ENCODE peak calls at places on chromosomes 13 and 19, in five cellular contexts. V is lower leg skin, G is heart left ventricle, R is ascending aorta, C is HL-60. Y is an unnamed sample.

GRCh38 chr13:23696610-23697009 is 126.4 kb downstream of the TNFRSF19 start:
- DNase-seq in V (no peak), G (no peak), R (no peak), C (no peak), Y (no peak)

GRCh38 chr13:112979406-112979902 is 10.4 kb downstream of the MCF2L start:
- DNase-seq in V (no peak), G (no peak), R (no peak), C (no peak), Y (no peak)

GRCh38 chr13:78972561-78972960 is 313.6 kb upstream of the OBI1 start:
- DNase-seq in V (no peak), G (no peak), R (no peak), C (no peak), Y (no peak)

GRCh38 chr19:6811906-6812305 is 39.4 kb downstream of the VAV1 start:
- DNase-seq in V (no peak), G (no peak), R (no peak), C (peak; percentile 36), Y (no peak)

GRCh38 chr13:31361673-31362072 is 161.9 kb downstream of the B3GLCT start:
- DNase-seq in V (no peak), G (no peak), R (no peak), C (no peak), Y (no peak)

GRCh38 chr19:44207126-44207803 is 5.1 kb upstream of the ZNF227 start:
- DNase-seq in V (peak; percentile 96), G (peak; percentile 93), R (peak; percentile 89), C (peak; percentile 95), Y (peak; percentile 86)

GRCh38 chr19:14055396-14055795 is 6.5 kb downstream of the PALM3 start:
- DNase-seq in V (no peak), G (no peak), R (no peak), C (no peak), Y (no peak)

GRCh38 chr19:7328647-7329046 is 20.1 kb upstream of the ARHGEF18 start:
- DNase-seq in V (no peak), G (no peak), R (no peak), C (no peak), Y (no peak)

GRCh38 chr19:18414504-18415176 is 4.6 kb upstream of the SSBP4 start:
- DNase-seq in V (no peak), G (peak; percentile 44), R (no peak), C (peak; percentile 65), Y (no peak)

GRCh38 chr19:18520848-18521691 is 800 bp downstream of the ELL start:
- DNase-seq in V (no peak), G (peak; percentile 42), R (peak; percentile 73), C (peak; percentile 42), Y (peak; percentile 47)

GRCh38 chr13:77415253-77416127 is 88.6 kb upstream of the MYCBP2 start:
- DNase-seq in V (no peak), G (no peak), R (no peak), C (no peak), Y (peak; percentile 60)

GRCh38 chr19:38229585-38230073 is 5.6 kb upstream of the DPF1 start:
- DNase-seq in V (no peak), G (peak; percentile 66), R (peak; percentile 77), C (peak; percentile 14), Y (no peak)

GRCh38 chr13:52319876-52320275 is 86.1 kb downstream of the THSD1 start:
- DNase-seq in V (no peak), G (no peak), R (no peak), C (no peak), Y (no peak)

GRCh38 chr19:41548954-41549688 is 26.8 kb upstream of the CEACAM21 start:
- DNase-seq in V (no peak), G (no peak), R (no peak), C (peak; percentile 85), Y (no peak)

GRCh38 chr19:42596391-42597071 is 1.8 kb upstream of the CEACAM8 start:
- DNase-seq in V (no peak), G (peak; percentile 16), R (no peak), C (peak; percentile 47), Y (no peak)

GRCh38 chr13:61685683-61686013 is 270.0 kb upstream of the PCDH20 start:
- DNase-seq in V (no peak), G (no peak), R (no peak), C (no peak), Y (no peak)

GRCh38 chr19:372306-372890 is 27.8 kb upstream of the MIER2 start:
- DNase-seq in V (peak; percentile 82), G (peak; percentile 67), R (peak; percentile 54), C (no peak), Y (no peak)

GRCh38 chr19:308471-309205 is 17.4 kb upstream of the PLPP2 start:
- DNase-seq in V (peak; percentile 72), G (no peak), R (no peak), C (no peak), Y (no peak)

GRCh38 chr13:46605824-46606554 is 53.0 kb downstream of the LRCH1 start:
- DNase-seq in V (no peak), G (no peak), R (no peak), C (no peak), Y (no peak)

GRCh38 chr19:49713236-49713845 is 22.4 kb downstream of the CPT1C start:
- DNase-seq in V (no peak), G (no peak), R (no peak), C (no peak), Y (no peak)

GRCh38 chr13:110593430-110594130 is 21.8 kb upstream of the NAXD start:
- DNase-seq in V (no peak), G (no peak), R (no peak), C (peak; percentile 61), Y (peak; percentile 40)

GRCh38 chr13:30705672-30706071 is 29.7 kb upstream of the ALOX5AP start:
- DNase-seq in V (no peak), G (no peak), R (peak; percentile 15), C (no peak), Y (no peak)

GRCh38 chr19:47240996-47241918 is 10.3 kb upstream of the BBC3 start:
- DNase-seq in V (peak; percentile 92), G (peak; percentile 78), R (peak; percentile 92), C (peak; percentile 42), Y (no peak)

GRCh38 chr13:35468195-35468594 is 8.3 kb downstream of the MAB21L1 start:
- DNase-seq in V (no peak), G (no peak), R (no peak), C (no peak), Y (no peak)

GRCh38 chr13:35471466-35472307 is 4.8 kb downstream of the MAB21L1 start:
- DNase-seq in V (no peak), G (no peak), R (no peak), C (no peak), Y (no peak)

GRCh38 chr13:35472308-35473008 is 4.0 kb downstream of the MAB21L1 start:
- DNase-seq in V (no peak), G (no peak), R (no peak), C (no peak), Y (no peak)

GRCh38 chr13:35469781-35470380 is 6.6 kb downstream of the MAB21L1 start:
- DNase-seq in V (no peak), G (no peak), R (no peak), C (no peak), Y (no peak)

DNA sequence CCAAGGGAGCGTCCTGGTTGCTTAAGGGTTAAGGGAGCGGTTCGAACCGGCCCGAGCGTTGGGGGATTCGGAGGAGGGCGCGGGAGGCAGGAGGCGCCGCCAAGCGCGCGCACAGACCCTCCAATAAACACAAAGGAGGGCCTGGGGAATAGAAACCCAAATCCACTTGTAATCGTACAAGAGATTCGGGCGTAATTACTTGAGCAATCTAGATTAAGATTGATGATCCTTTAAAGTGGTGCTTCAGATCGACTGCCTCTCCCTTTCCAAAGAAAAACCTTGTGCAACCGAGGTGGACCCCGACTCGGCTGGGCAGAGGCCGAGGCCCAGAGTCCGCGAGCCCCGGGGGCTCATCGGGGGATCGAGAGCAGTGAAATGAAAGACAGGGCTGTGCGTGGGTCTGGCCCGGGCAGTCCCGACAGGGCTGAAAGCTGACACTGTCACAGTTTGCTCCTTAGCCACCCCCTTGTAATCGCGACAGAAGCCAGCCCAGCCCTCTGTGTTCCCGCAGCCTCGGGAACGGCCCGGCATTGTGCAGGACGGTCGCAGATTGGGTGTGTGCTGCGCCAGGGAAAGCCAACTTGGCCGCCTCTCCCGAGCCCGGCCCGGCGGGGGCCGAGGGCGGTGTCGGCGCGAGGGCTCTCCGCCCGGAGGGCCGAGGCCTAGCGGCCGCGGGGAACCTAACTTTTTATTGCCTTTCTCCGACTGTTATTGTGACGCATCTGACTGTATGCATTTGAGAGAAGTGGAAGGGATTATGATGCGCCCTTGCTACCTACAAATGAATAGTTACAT is 5.6 kb downstream of the MAB21L1 start:
- DNase-seq in V (no peak), G (peak; percentile 49), R (no peak), C (no peak), Y (no peak)
- H3K4me3 ChIP-seq in V (no peak overlapping the region), G (peak overlapping the region; percentile 47), R (peak overlapping the region; percentile 45), C (no peak overlapping the region), Y (no peak overlapping the region)

GRCh38 chr13:27313742-27314141 is 43.1 kb downstream of the RASL11A start:
- DNase-seq in V (no peak), G (no peak), R (no peak), C (no peak), Y (no peak)

GRCh38 chr13:27321619-27322385 is 51.2 kb downstream of the RASL11A start:
- DNase-seq in V (peak; percentile 26), G (no peak), R (no peak), C (no peak), Y (no peak)

DNA sequence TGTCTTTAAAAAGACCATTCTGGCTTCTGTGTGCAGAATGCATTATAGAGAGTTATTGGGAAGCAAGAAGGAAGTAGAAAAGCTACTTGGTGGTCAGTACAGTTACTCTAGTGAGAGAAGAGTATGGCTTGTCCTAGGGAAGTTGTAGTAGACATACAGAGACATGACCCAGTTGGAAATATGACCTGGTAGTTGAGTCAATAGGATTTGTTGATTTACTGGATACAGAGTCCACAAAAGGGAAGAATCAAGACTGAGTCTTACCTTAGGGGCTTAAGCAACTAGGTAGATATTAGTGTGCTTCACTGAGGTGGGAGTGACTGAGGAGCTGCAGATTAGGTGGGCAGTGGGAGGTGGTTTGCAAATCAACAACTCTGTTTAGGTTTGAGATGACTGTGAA is 48.8 kb downstream of the RASL11A start:
- DNase-seq in V (peak; percentile 12), G (no peak), R (no peak), C (no peak), Y (no peak)
- TF ChIP-seq CTCF in V (no peak), G (no peak), R (no peak), C (no peak), Y (no peak)

GRCh38 chr13:106527806-106528205 is 7.7 kb downstream of the EFNB2 start:
- DNase-seq in V (no peak), G (no peak), R (no peak), C (no peak), Y (no peak)

GRCh38 chr13:106530907-106531520 is 4.4 kb downstream of the EFNB2 start:
- DNase-seq in V (no peak), G (no peak), R (no peak), C (no peak), Y (no peak)

GRCh38 chr13:106528711-106529414 is 6.6 kb downstream of the EFNB2 start:
- DNase-seq in V (no peak), G (no peak), R (no peak), C (no peak), Y (no peak)

GRCh38 chr13:106530209-106530906 is 5.1 kb downstream of the EFNB2 start:
- DNase-seq in V (no peak), G (peak; percentile 29), R (no peak), C (no peak), Y (no peak)

GRCh38 chr13:106529415-106530208 is 5.8 kb downstream of the EFNB2 start:
- DNase-seq in V (no peak), G (no peak), R (no peak), C (no peak), Y (no peak)
- H3K4me3 ChIP-seq in V (no peak overlapping the region), G (no peak overlapping the region), R (peak overlapping the region; percentile 29), C (no peak overlapping the region), Y (no peak overlapping the region)

DNA sequence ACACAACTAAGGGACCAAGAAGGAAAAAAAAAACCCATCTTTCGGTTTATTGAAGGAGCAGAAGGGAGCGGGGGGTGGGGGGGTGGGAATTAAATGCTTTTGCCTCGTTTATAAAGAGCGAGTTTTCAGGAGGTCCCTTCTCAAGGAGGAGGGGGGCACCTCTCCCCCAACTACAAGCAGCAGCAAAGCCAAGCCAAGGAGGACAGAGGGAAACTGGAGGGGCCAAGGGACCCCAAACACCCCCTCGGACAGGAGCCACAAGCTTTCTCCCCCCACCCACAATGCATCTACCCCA is 2.4 kb downstream of the IRF2BP1 start:
- DNase-seq in V (no peak), G (no peak), R (no peak), C (no peak), Y (no peak)
- TF ChIP-seq CTCF in V (no peak), G (no peak), R (no peak), C (no peak), Y (no peak)

Y was measured in GM12864.